ENCODE peak calls at places on chromosome X, in ten cellular contexts. One of them, this sample, is unnamed.

GRCh38 chrX:129779747-129780146 is at the start of gene SASH3:
- DNase-seq in hypothalamus: no peak
- DNase-seq in pancreas: no peak
- DNase-seq in activated CD4-positive, alpha-beta T cell treated with anti-CD3 and anti-CD28 coated beads, Interleukin-2, amount 50 U/mL, for 4 hours: peak; percentile 21
- DNase-seq in glutamatergic neuron: no peak
- DNase-seq in activated naive CD8-positive, alpha-beta T cell treated with anti-CD3 and anti-CD28 coated beads, Interleukin-2, amount 50 U/mL, for 16 hours: no peak
- DNase-seq in NAMALWA: peak; percentile 66
- DNase-seq in gastrocnemius medialis: peak; percentile 19
- DNase-seq in activated CD8-positive, alpha-beta T cell treated with anti-CD3 and anti-CD28 coated beads for 36 hours: peak; percentile 81
- DNase-seq in GM10248: peak; percentile 43
- DNase-seq in this sample: peak; percentile 55

GRCh38 chrX:107574054-107574683 is 54.1 kb upstream of the PRPS1 start:
- DNase-seq in hypothalamus: no peak
- DNase-seq in pancreas: no peak
- DNase-seq in activated CD4-positive, alpha-beta T cell treated with anti-CD3 and anti-CD28 coated beads, Interleukin-2, amount 50 U/mL, for 4 hours: no peak
- DNase-seq in glutamatergic neuron: no peak
- DNase-seq in activated naive CD8-positive, alpha-beta T cell treated with anti-CD3 and anti-CD28 coated beads, Interleukin-2, amount 50 U/mL, for 16 hours: no peak
- DNase-seq in NAMALWA: no peak
- DNase-seq in gastrocnemius medialis: no peak
- DNase-seq in activated CD8-positive, alpha-beta T cell treated with anti-CD3 and anti-CD28 coated beads for 36 hours: no peak
- DNase-seq in GM10248: no peak
- DNase-seq in this sample: no peak

GRCh38 chrX:19758536-19758935 is 128.9 kb downstream of the SH3KBP1 start:
- DNase-seq in hypothalamus: no peak
- DNase-seq in pancreas: no peak
- DNase-seq in activated CD4-positive, alpha-beta T cell treated with anti-CD3 and anti-CD28 coated beads, Interleukin-2, amount 50 U/mL, for 4 hours: no peak
- DNase-seq in glutamatergic neuron: no peak
- DNase-seq in activated naive CD8-positive, alpha-beta T cell treated with anti-CD3 and anti-CD28 coated beads, Interleukin-2, amount 50 U/mL, for 16 hours: no peak
- DNase-seq in NAMALWA: peak; percentile 61
- DNase-seq in gastrocnemius medialis: no peak
- DNase-seq in activated CD8-positive, alpha-beta T cell treated with anti-CD3 and anti-CD28 coated beads for 36 hours: no peak
- DNase-seq in GM10248: no peak
- DNase-seq in this sample: no peak

GRCh38 chrX:155857561-155857960 is 23.6 kb upstream of the VAMP7 start:
- DNase-seq in hypothalamus: no peak
- DNase-seq in pancreas: no peak
- DNase-seq in activated CD4-positive, alpha-beta T cell treated with anti-CD3 and anti-CD28 coated beads, Interleukin-2, amount 50 U/mL, for 4 hours: no peak
- DNase-seq in glutamatergic neuron: no peak
- DNase-seq in activated naive CD8-positive, alpha-beta T cell treated with anti-CD3 and anti-CD28 coated beads, Interleukin-2, amount 50 U/mL, for 16 hours: no peak
- DNase-seq in NAMALWA: peak; percentile 5
- DNase-seq in gastrocnemius medialis: no peak
- DNase-seq in activated CD8-positive, alpha-beta T cell treated with anti-CD3 and anti-CD28 coated beads for 36 hours: no peak
- DNase-seq in GM10248: no peak
- DNase-seq in this sample: no peak

GRCh38 chrX:35890699-35891098 is 28.8 kb upstream of the CFAP47 start:
- DNase-seq in hypothalamus: no peak
- DNase-seq in pancreas: peak; percentile 57
- DNase-seq in activated CD4-positive, alpha-beta T cell treated with anti-CD3 and anti-CD28 coated beads, Interleukin-2, amount 50 U/mL, for 4 hours: no peak
- DNase-seq in glutamatergic neuron: peak; percentile 30
- DNase-seq in activated naive CD8-positive, alpha-beta T cell treated with anti-CD3 and anti-CD28 coated beads, Interleukin-2, amount 50 U/mL, for 16 hours: no peak
- DNase-seq in NAMALWA: peak; percentile 76
- DNase-seq in gastrocnemius medialis: no peak
- DNase-seq in activated CD8-positive, alpha-beta T cell treated with anti-CD3 and anti-CD28 coated beads for 36 hours: peak; percentile 23
- DNase-seq in GM10248: peak; percentile 14
- DNase-seq in this sample: peak; percentile 37

GRCh38 chrX:11188664-11189063 is 77.5 kb downstream of the HCCS start:
- DNase-seq in hypothalamus: no peak
- DNase-seq in pancreas: no peak
- DNase-seq in activated CD4-positive, alpha-beta T cell treated with anti-CD3 and anti-CD28 coated beads, Interleukin-2, amount 50 U/mL, for 4 hours: no peak
- DNase-seq in glutamatergic neuron: no peak
- DNase-seq in activated naive CD8-positive, alpha-beta T cell treated with anti-CD3 and anti-CD28 coated beads, Interleukin-2, amount 50 U/mL, for 16 hours: no peak
- DNase-seq in NAMALWA: no peak
- DNase-seq in gastrocnemius medialis: no peak
- DNase-seq in activated CD8-positive, alpha-beta T cell treated with anti-CD3 and anti-CD28 coated beads for 36 hours: no peak
- DNase-seq in GM10248: no peak
- DNase-seq in this sample: no peak

GRCh38 chrX:54786972-54787371 is 11.1 kb downstream of the ITIH6 start:
- DNase-seq in hypothalamus: no peak
- DNase-seq in pancreas: no peak
- DNase-seq in activated CD4-positive, alpha-beta T cell treated with anti-CD3 and anti-CD28 coated beads, Interleukin-2, amount 50 U/mL, for 4 hours: peak; percentile 29
- DNase-seq in glutamatergic neuron: no peak
- DNase-seq in activated naive CD8-positive, alpha-beta T cell treated with anti-CD3 and anti-CD28 coated beads, Interleukin-2, amount 50 U/mL, for 16 hours: no peak
- DNase-seq in NAMALWA: peak; percentile 22
- DNase-seq in gastrocnemius medialis: no peak
- DNase-seq in activated CD8-positive, alpha-beta T cell treated with anti-CD3 and anti-CD28 coated beads for 36 hours: peak; percentile 53
- DNase-seq in GM10248: peak; percentile 22
- DNase-seq in this sample: peak; percentile 55

GRCh38 chrX:153800177-153800722 is 5.8 kb downstream of the SSR4 start:
- DNase-seq in hypothalamus: no peak
- DNase-seq in pancreas: no peak
- DNase-seq in activated CD4-positive, alpha-beta T cell treated with anti-CD3 and anti-CD28 coated beads, Interleukin-2, amount 50 U/mL, for 4 hours: no peak
- DNase-seq in glutamatergic neuron: no peak
- DNase-seq in activated naive CD8-positive, alpha-beta T cell treated with anti-CD3 and anti-CD28 coated beads, Interleukin-2, amount 50 U/mL, for 16 hours: no peak
- DNase-seq in NAMALWA: no peak
- DNase-seq in gastrocnemius medialis: no peak
- DNase-seq in activated CD8-positive, alpha-beta T cell treated with anti-CD3 and anti-CD28 coated beads for 36 hours: no peak
- DNase-seq in GM10248: no peak
- DNase-seq in this sample: no peak

This sample was measured in mucosa of descending colon.